ENCODE peak calls at places on chromosomes 7 and 10, in nine cellular contexts. Q is ovary, L is tibial nerve, Y is body of pancreas, D is upper lobe of right lung, Z is breast epithelium, I is brain microvascular endothelial cell, J is osteoblast, W is GM23338. F is an unnamed sample.

GRCh38 chr10:88120075-88120474 is 256.6 kb downstream of the PTEN start:
- DNase-seq in J (no peak), Z (no peak), Q (no peak), D (no peak), L (no peak), Y (no peak), W (no peak), I (no peak), F (no peak)

GRCh38 chr7:159239028-159239427 is 94.4 kb upstream of the VIPR2 start:
- DNase-seq in Z (no peak), D (no peak), I (no peak), Y (no peak), L (no peak), W (no peak), J (no peak), Q (no peak), F (no peak)

GRCh38 chr10:70378122-70378521 is 4.3 kb downstream of the LRRC20 start:
- DNase-seq in W (no peak), D (no peak), Q (no peak), I (peak), Z (no peak), Y (peak), L (no peak), J (peak), F (peak)

GRCh38 chr7:155356323-155357105 is 58.8 kb downstream of the INSIG1 start:
- DNase-seq in D (peak), L (no peak), W (peak), J (peak), Y (peak), I (peak), Q (no peak), Z (peak), F (no peak)

GRCh38 chr7:158651968-158652555 is 52.5 kb downstream of the NCAPG2 start:
- DNase-seq in Q (no peak), Y (no peak), I (peak), W (no peak), L (no peak), D (no peak), J (peak), Z (no peak), F (no peak)

GRCh38 chr7:137717811-137718271 is 128.9 kb downstream of the DGKI start:
- DNase-seq in L (no peak), Z (no peak), J (peak), Q (no peak), D (no peak), Y (no peak), I (peak), W (peak), F (no peak)

GRCh38 chr7:28190077-28190476 is 9.5 kb upstream of the JAZF1 start:
- DNase-seq in D (no peak), Y (no peak), Q (no peak), J (no peak), Z (no peak), L (no peak), W (no peak), I (no peak), F (no peak)

GRCh38 chr7:84073476-84073875 is 121.1 kb downstream of the SEMA3A start:
- DNase-seq in D (no peak), Q (no peak), J (peak), L (no peak), I (peak), Y (no peak), W (no peak), Z (no peak), F (no peak)

GRCh38 chr7:83148776-83149175 is 13.9 kb downstream of the PCLO start:
- DNase-seq in Q (no peak), I (peak), J (no peak), Z (no peak), W (no peak), Y (no peak), L (no peak), D (no peak), F (no peak)

GRCh38 chr10:131421381-131421780 is 109.9 kb upstream of the TCERG1L start:
- DNase-seq in Y (no peak), Q (no peak), W (no peak), D (no peak), Z (no peak), J (no peak), I (no peak), L (no peak), F (no peak)

GRCh38 chr7:137395425-137395824 is 51.9 kb upstream of the PTN start:
- DNase-seq in W (no peak), L (no peak), Y (no peak), I (no peak), Z (no peak), Q (no peak), D (no peak), J (no peak), F (no peak)

GRCh38 chr10:67772894-67773511 is 65.0 kb downstream of the DNAJC12 start:
- DNase-seq in L (no peak), Q (no peak), I (peak), D (no peak), J (peak), Y (no peak), W (no peak), Z (no peak), F (no peak)

GRCh38 chr10:72263613-72264241 is 10.0 kb upstream of the DDIT4 start:
- DNase-seq in Y (peak), J (no peak), L (no peak), Z (peak), Q (no peak), D (peak), W (peak), I (no peak), F (no peak)

GRCh38 chr10:76769161-76769560 is 868.4 kb downstream of the KCNMA1 start:
- DNase-seq in L (no peak), Y (no peak), Q (no peak), Z (no peak), D (no peak), J (no peak), I (no peak), W (no peak), F (no peak)

GRCh38 chr10:8511026-8511425 is 456.5 kb downstream of the GATA3 start:
- DNase-seq in W (peak), Q (no peak), Y (no peak), I (no peak), L (no peak), Z (no peak), D (no peak), J (no peak), F (no peak)

GRCh38 chr10:123741711-123742110 is 75.6 kb downstream of the GPR26 start:
- DNase-seq in Y (no peak), W (no peak), Z (no peak), J (no peak), L (no peak), Q (no peak), D (no peak), I (no peak), F (no peak)

GRCh38 chr10:27100800-27101347 is 580 bp upstream of the ANKRD26 start:
- DNase-seq in J (peak), Q (no peak), W (no peak), Y (peak), D (no peak), I (no peak), Z (no peak), L (peak), F (no peak)

GRCh38 chr7:81638216-81638615 is 131.6 kb downstream of the HGF start:
- DNase-seq in I (peak), D (no peak), J (no peak), L (no peak), Q (no peak), Y (no peak), W (no peak), Z (no peak), F (peak)

GRCh38 chr7:7738177-7738576 is 19.8 kb upstream of the RPA3 start:
- DNase-seq in I (no peak), W (no peak), Y (no peak), Q (no peak), J (no peak), D (no peak), L (no peak), Z (no peak), F (no peak)

GRCh38 chr10:48448796-48449195 is 142.3 kb downstream of the MAPK8 start:
- DNase-seq in J (peak), L (no peak), Z (peak), Q (no peak), I (peak), W (no peak), D (no peak), Y (no peak), F (no peak)

GRCh38 chr7:143321734-143322133 is 5.8 kb downstream of the CLCN1 start:
- DNase-seq in D (no peak), J (no peak), W (no peak), L (no peak), I (no peak), Y (peak), Z (no peak), Q (no peak), F (no peak)

GRCh38 chr10:85741626-85742300 is 624.8 kb downstream of the GRID1 start:
- DNase-seq in Y (no peak), I (no peak), D (no peak), W (no peak), Z (no peak), L (no peak), Q (no peak), J (no peak), F (no peak)
- H3K4me3 ChIP-seq in Y (no peak), I (no peak), D (no peak), W (no peak), Z (no peak), L (no peak), Q (no peak), J (no peak), F (no peak)

GRCh38 chr7:44213872-44214595 is 13.3 kb downstream of the YKT6 start:
- DNase-seq in Z (peak), I (peak), D (peak), Q (no peak), W (peak), J (peak), Y (no peak), L (no peak), F (no peak)
- TF ChIP-seq CTCF in Z (no peak), I (peak), D (no peak), Q (no peak), W (peak), J (peak), Y (peak), L (no peak), F (peak)

GRCh38 chr10:132452651-132453469 is 55.9 kb downstream of the PWWP2B start:
- DNase-seq in L (peak), W (peak), I (peak), J (peak), D (peak), Q (peak), Y (peak), Z (peak), F (no peak)
- H3K4me3 ChIP-seq in L (peak), W (peak), I (no peak), J (peak), D (peak), Q (no peak), Y (no peak), Z (peak), F (no peak)

GRCh38 chr10:112409274-112409673 is 35.4 kb downstream of the ACSL5 start:
- DNase-seq in Z (no peak), W (peak), I (no peak), Q (no peak), Y (no peak), L (no peak), D (no peak), J (no peak), F (no peak)
- TF ChIP-seq CTCF in Z (no peak), W (no peak), I (no peak), Q (no peak), Y (no peak), L (no peak), D (no peak), J (no peak), F (no peak)

DNA sequence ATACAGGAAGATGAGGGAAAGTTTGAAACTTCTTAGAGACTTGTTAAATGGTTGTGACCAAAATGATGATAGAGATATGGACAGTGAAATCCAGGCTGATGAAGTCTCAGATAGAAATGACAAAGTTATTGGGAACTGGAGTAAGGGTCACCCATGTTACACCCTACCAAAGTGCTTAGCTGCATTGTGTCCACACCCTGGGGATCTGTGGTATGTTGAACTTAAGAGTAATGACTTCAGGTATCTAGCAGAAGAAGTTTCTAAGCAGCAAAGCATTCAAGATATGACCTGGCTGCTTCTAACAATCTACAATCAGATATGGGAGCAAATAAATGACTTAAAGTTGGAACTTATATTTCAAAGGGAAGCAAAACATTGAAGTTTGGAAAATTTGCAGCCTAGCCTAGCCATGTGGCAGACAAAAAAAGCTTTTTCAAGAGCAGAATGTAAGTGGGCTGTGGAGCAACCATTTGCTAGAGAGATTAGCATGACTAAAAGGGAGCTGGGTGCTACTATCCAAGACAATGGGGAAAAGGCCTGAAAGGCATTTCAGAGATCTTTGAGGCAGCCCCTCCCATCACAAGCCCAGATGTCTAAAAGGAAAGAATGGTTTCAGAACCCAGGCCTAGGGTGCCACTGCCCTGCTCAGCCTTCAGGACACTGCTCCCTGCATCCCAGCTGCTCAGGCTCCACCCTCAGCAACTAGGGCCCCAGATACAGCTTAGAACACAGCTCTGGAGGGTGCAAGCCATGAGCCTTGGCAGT is 24.5 kb downstream of the PNLIPRP3 start:
- DNase-seq in J (no peak), Y (no peak), D (no peak), L (no peak), W (peak), Q (no peak), I (no peak), Z (no peak), F (no peak)
- H3K4me3 ChIP-seq in J (no peak), Y (no peak), D (no peak), L (no peak), W (no peak), Q (no peak), I (no peak), Z (no peak), F (no peak)

GRCh38 chr7:132771301-132771730 is 195.0 kb upstream of the PLXNA4 start:
- DNase-seq in L (no peak), D (no peak), Z (no peak), W (peak), J (no peak), I (no peak), Y (no peak), Q (no peak), F (no peak)
- TF ChIP-seq CTCF in L (no peak), D (no peak), Z (no peak), W (peak), J (no peak), I (no peak), Y (no peak), Q (no peak), F (no peak)

DNA sequence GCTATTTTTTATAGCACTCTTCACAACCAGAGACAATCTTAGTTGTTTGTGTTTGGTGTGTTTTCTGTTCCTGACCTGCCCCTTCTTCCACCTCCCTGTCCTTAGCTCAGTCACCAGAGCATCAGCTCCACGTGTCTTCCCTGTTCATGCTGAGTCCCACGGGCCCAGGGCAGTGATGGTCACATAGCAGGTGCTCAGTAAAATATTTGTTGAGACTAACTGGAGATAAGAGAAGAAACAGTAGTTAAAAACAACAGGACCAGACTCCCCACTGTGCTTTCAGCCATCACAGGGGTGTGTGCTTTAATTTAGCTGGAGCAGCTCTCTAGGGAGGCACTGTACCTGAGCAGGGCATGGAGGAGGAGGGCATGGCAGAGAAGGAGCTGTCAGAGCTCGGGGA is 307.3 kb upstream of the ZNF32 start:
- DNase-seq in D (peak), L (no peak), Q (no peak), W (no peak), Y (no peak), J (no peak), I (no peak), Z (no peak), F (no peak)
- H3K4me3 ChIP-seq in D (no peak), L (no peak), Q (no peak), W (no peak), Y (no peak), J (no peak), I (no peak), Z (no peak), F (no peak)

DNA sequence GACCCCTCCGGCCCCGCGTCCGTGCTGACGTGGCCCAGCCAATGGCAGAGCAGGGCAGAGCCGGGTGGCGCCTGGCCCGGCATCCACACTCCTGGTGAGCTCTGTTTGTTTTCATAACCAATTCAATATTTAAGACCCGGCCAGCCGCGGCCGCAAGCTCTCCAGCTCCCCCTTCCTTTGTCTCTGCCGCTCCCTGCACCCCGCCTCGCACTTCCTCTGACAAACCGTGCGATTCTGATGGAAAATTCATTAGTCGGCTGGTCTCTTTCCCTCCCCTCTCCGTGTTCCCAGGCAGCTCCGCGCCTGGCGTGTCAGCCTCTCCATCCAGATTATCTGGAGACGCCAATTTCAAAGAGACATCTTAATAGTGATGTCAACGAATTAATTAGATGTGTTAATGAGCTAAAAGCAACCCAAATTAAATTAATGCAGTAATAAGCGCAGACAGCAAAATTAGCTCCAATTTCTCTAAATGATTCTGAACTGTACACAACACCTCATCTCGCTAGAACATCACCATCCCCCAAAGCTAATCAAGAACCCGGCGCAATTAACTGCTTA is 55.3 kb downstream of the MICALL2 start:
- DNase-seq in I (peak), J (peak), Z (no peak), W (peak), D (no peak), L (no peak), Q (no peak), Y (no peak), F (no peak)
- TF ChIP-seq CTCF in I (peak), J (peak), Z (no peak), W (no peak), D (no peak), L (no peak), Q (no peak), Y (no peak), F (peak)

DNA sequence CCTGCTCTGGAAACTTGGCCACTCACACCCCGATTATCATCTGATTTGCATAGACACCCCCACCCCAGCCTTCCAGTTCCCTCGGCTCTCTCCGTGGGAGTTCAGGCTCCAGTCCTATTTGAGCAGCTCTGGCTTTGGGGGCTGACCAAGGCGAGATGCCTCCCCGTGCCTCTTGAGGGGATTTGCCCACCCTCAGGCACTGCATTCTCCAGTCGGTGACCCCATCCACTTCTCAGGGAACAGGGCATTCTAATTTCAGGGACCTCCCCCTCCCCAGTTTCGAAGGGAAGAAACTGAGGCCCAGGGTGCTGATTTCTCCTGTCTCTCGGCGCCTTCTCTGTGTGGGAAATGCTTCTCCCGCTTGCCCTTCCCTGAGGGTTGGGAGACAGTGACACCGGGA is 35.7 kb upstream of the PAX2 start:
- DNase-seq in Z (no peak), W (no peak), Y (no peak), D (no peak), I (no peak), Q (no peak), L (no peak), J (peak), F (no peak)
- H3K4me3 ChIP-seq in Z (peak), W (peak), Y (no peak), D (no peak), I (no peak), Q (no peak), L (no peak), J (no peak), F (no peak)